ENCODE peak calls at places on chromosomes 12 and 14, in five cellular contexts. G, T, S, I and F are unnamed samples.

GRCh38 chr14:58607571-58608317 is 30.0 kb upstream of the DACT1 start:
- DNase-seq in I (no peak), T (peak), S (no peak), G (no peak), F (no peak)

GRCh38 chr12:2393016-2393415 is 340.2 kb downstream of the CACNA1C start:
- DNase-seq in S (peak), I (no peak), G (no peak), T (no peak), F (no peak)

GRCh38 chr12:66916189-66916588 is 237.3 kb upstream of the GRIP1 start:
- DNase-seq in S (no peak), I (no peak), T (no peak), G (no peak), F (no peak)

GRCh38 chr12:114686421-114687268 is 2.7 kb upstream of the TBX3 start:
- DNase-seq in G (no peak), S (no peak), T (no peak), I (no peak), F (no peak)

GRCh38 chr14:61315288-61315687 is 6.1 kb upstream of the PRKCH start:
- DNase-seq in T (no peak), I (no peak), G (no peak), S (no peak), F (no peak)

GRCh38 chr12:53985900-53986685 is 1.1 kb downstream of the HOXC10 start:
- DNase-seq in I (no peak), S (no peak), G (no peak), T (no peak), F (no peak)

GRCh38 chr12:61356485-61356884 is 903.7 kb upstream of the USP15 start:
- DNase-seq in S (no peak), T (no peak), G (no peak), I (no peak), F (no peak)

GRCh38 chr14:23301969-23302289 is 730 bp downstream of the PPP1R3E start:
- DNase-seq in I (no peak), G (no peak), S (no peak), T (no peak), F (no peak)

GRCh38 chr14:81466854-81467253 is 66.7 kb upstream of the STON2 start:
- DNase-seq in I (no peak), T (no peak), G (no peak), S (no peak), F (no peak)

GRCh38 chr12:86945685-86946196 is 689.5 kb upstream of the MGAT4C start:
- DNase-seq in I (no peak), S (no peak), T (no peak), G (no peak), F (no peak)

GRCh38 chr14:61486930-61487495 is 165.6 kb downstream of the PRKCH start:
- DNase-seq in G (no peak), T (no peak), I (peak), S (no peak), F (no peak)

GRCh38 chr12:125890366-125890905 is 825.2 kb downstream of the AACS start:
- DNase-seq in T (no peak), S (no peak), G (no peak), I (no peak), F (no peak)

GRCh38 chr12:41437578-41437977 is 249.5 kb downstream of the PDZRN4 start:
- DNase-seq in T (no peak), I (no peak), S (no peak), G (no peak), F (peak)

GRCh38 chr14:89000007-89000942 is 175.8 kb downstream of the TTC8 start:
- DNase-seq in G (peak), T (peak), S (no peak), I (peak), F (peak)

GRCh38 chr12:31105668-31106067 is 32.0 kb downstream of the DDX11 start:
- DNase-seq in I (no peak), G (no peak), T (no peak), S (no peak), F (no peak)

GRCh38 chr14:80387563-80387981 is 176.3 kb upstream of the DIO2 start:
- DNase-seq in I (no peak), G (no peak), T (no peak), S (no peak), F (no peak)

GRCh38 chr12:37543966-37544668 is 772.5 kb upstream of the ALG10B start:
- DNase-seq in I (no peak), G (no peak), T (no peak), S (no peak), F (no peak)

GRCh38 chr12:105935981-105936380 is 202.8 kb downstream of the NUAK1 start:
- DNase-seq in G (no peak), I (no peak), T (no peak), S (no peak), F (no peak)

GRCh38 chr12:27667540-27667939 is 28.7 kb upstream of the REP15 start:
- DNase-seq in G (no peak), T (peak), I (no peak), S (peak), F (no peak)

GRCh38 chr14:92880851-92881250 is 42.1 kb upstream of the CHGA start:
- DNase-seq in T (peak), S (no peak), I (peak), G (peak), F (no peak)

GRCh38 chr14:84750284-84750683 is 779.7 kb upstream of the FLRT2 start:
- DNase-seq in G (no peak), T (no peak), I (no peak), S (no peak), F (no peak)

GRCh38 chr12:75994069-75994740 is 37.4 kb downstream of the PHLDA1 start:
- DNase-seq in G (no peak), I (no peak), T (no peak), S (no peak), F (no peak)

GRCh38 chr12:13000935-13001724 is 1.1 kb upstream of the HEBP1 start:
- DNase-seq in T (peak), S (peak), G (peak), I (peak), F (peak)

GRCh38 chr12:96044017-96044985 is 8.9 kb upstream of the LTA4H start:
- DNase-seq in T (peak), G (no peak), S (no peak), I (no peak), F (no peak)

GRCh38 chr12:50174971-50175715 is 8.0 kb upstream of the CERS5 start:
- DNase-seq in T (peak), G (no peak), S (no peak), I (peak), F (no peak)

GRCh38 chr12:124484526-124484953 is 82.9 kb downstream of the NCOR2 start:
- DNase-seq in S (no peak), G (no peak), I (no peak), T (no peak), F (no peak)

GRCh38 chr12:63844391-63845341 is at the start of gene SRGAP1:
- DNase-seq in G (no peak), S (peak), I (peak), T (peak), F (peak)

GRCh38 chr14:104924421-104925213 is at the start of gene PLD4:
- DNase-seq in T (no peak), I (no peak), S (peak), G (no peak), F (no peak)

GRCh38 chr12:11727133-11727664 is 77.7 kb downstream of the ETV6 start:
- DNase-seq in T (no peak), I (no peak), G (no peak), S (no peak), F (no peak)

GRCh38 chr12:95484524-95484923 is 10.6 kb downstream of the METAP2 start:
- DNase-seq in S (no peak), I (no peak), G (no peak), T (peak), F (no peak)

GRCh38 chr14:41532255-41532654 is 74.4 kb upstream of the LRFN5 start:
- DNase-seq in I (no peak), G (no peak), T (no peak), S (no peak), F (no peak)

GRCh38 chr14:66974397-66975025 is 214.7 kb upstream of the GARIN2 start:
- DNase-seq in I (no peak), S (no peak), G (no peak), T (peak), F (no peak)

GRCh38 chr12:1732914-1733313 is 42.0 kb downstream of the ADIPOR2 start:
- DNase-seq in S (no peak), I (no peak), G (no peak), T (peak), F (no peak)

GRCh38 chr14:99187858-99188257 is 84.1 kb downstream of the BCL11B start:
- DNase-seq in S (no peak), I (no peak), T (no peak), G (no peak), F (no peak)

GRCh38 chr14:99186956-99187690 is 84.9 kb downstream of the BCL11B start:
- DNase-seq in I (no peak), G (no peak), S (no peak), T (no peak), F (no peak)

GRCh38 chr14:99189201-99189801 is 82.7 kb downstream of the BCL11B start:
- DNase-seq in G (no peak), S (no peak), I (no peak), T (no peak), F (no peak)

GRCh38 chr14:99190696-99191662 is 81.0 kb downstream of the BCL11B start:
- DNase-seq in G (no peak), S (no peak), I (no peak), T (no peak), F (no peak)

GRCh38 chr14:99188721-99189120 is 83.3 kb downstream of the BCL11B start:
- DNase-seq in S (no peak), I (peak), G (peak), T (no peak), F (peak)
- TF ChIP-seq CTCF in S (no peak), I (no peak), G (peak), T (no peak), F (peak)

GRCh38 chr14:24337144-24337823 is 2.4 kb upstream of the ADCY4 start:
- DNase-seq in T (no peak), S (no peak), G (no peak), I (no peak), F (no peak)
- TF ChIP-seq CTCF in T (no peak), S (no peak), G (no peak), I (no peak), F (no peak)

GRCh38 chr14:47596232-47596631 is 79.2 kb downstream of the MDGA2 start:
- DNase-seq in S (no peak), I (no peak), G (no peak), T (no peak), F (no peak)
- TF ChIP-seq CTCF in S (no peak), I (no peak), G (no peak), T (no peak), F (no peak)

DNA sequence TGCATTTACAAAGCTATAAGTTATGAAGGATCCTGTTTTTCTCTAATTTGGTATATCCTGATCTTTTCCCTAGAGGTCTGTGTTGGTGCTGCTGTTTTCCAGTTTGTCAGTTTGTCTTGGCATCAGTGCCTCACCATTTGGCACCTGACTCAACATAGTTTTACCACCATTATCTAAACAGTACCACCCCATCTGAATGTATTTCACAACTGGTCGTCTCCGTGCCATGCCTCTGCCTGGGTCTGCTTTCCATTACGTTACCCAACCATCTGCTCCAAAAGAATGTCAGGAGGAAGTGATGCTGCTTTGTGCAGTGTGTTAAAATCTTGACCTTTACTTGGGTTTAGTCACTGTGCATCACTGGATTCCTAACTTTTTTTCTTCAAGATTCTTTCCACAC is 129.3 kb upstream of the RASSF8 start:
- DNase-seq in S (peak), I (no peak), G (no peak), T (peak), F (no peak)
- TF ChIP-seq CTCF in S (no peak), I (no peak), G (no peak), T (peak), F (no peak)

GRCh38 chr14:95994593-95994928 is 44.6 kb upstream of the C14orf132 start:
- DNase-seq in T (no peak), I (no peak), S (no peak), G (no peak), F (no peak)
- TF ChIP-seq CTCF in T (no peak), I (no peak), S (no peak), G (no peak), F (peak)